ENCODE peak calls at places on chromosomes 6 and 20, in eight cellular contexts. One of them, this sample, is unnamed.

GRCh38 chr20:37518606-37519507 is 2.2 kb upstream of the NNAT start:
- DNase-seq in uterus: no peak
- DNase-seq in IMR-90: no peak
- DNase-seq in HCT116: no peak
- DNase-seq in esophagus squamous epithelium: no peak
- DNase-seq in tibial nerve: no peak
- DNase-seq in A549: no peak
- DNase-seq in lower leg skin: no peak
- DNase-seq in this sample: peak

GRCh38 chr6:85464260-85464644 is 14.4 kb downstream of the NT5E start:
- DNase-seq in HCT116: peak
- DNase-seq in tibial nerve: no peak
- DNase-seq in uterus: peak
- DNase-seq in A549: peak
- DNase-seq in lower leg skin: no peak
- DNase-seq in esophagus squamous epithelium: no peak
- DNase-seq in IMR-90: peak
- DNase-seq in this sample: no peak

GRCh38 chr6:42239736-42240375 is 22.2 kb upstream of the MRPS10 start:
- DNase-seq in esophagus squamous epithelium: no peak
- DNase-seq in HCT116: no peak
- DNase-seq in tibial nerve: no peak
- DNase-seq in IMR-90: peak
- DNase-seq in A549: no peak
- DNase-seq in lower leg skin: no peak
- DNase-seq in uterus: no peak
- DNase-seq in this sample: no peak

GRCh38 chr20:3716195-3716834 is 3.9 kb upstream of the SIGLEC1 start:
- DNase-seq in A549: peak
- DNase-seq in lower leg skin: no peak
- DNase-seq in uterus: no peak
- DNase-seq in HCT116: peak
- DNase-seq in IMR-90: peak
- DNase-seq in esophagus squamous epithelium: no peak
- DNase-seq in tibial nerve: no peak
- DNase-seq in this sample: no peak

GRCh38 chr6:131831392-131831791 is 23.6 kb downstream of the ENPP1 start:
- DNase-seq in IMR-90: peak
- DNase-seq in tibial nerve: no peak
- DNase-seq in uterus: no peak
- DNase-seq in esophagus squamous epithelium: no peak
- DNase-seq in HCT116: no peak
- DNase-seq in lower leg skin: peak
- DNase-seq in A549: no peak
- DNase-seq in this sample: no peak

GRCh38 chr20:59923514-59923913 is 9.9 kb downstream of the SYCP2 start:
- DNase-seq in IMR-90: no peak
- DNase-seq in uterus: no peak
- DNase-seq in tibial nerve: no peak
- DNase-seq in esophagus squamous epithelium: no peak
- DNase-seq in lower leg skin: no peak
- DNase-seq in A549: no peak
- DNase-seq in HCT116: no peak
- DNase-seq in this sample: no peak

GRCh38 chr6:89859744-89860143 is 30.1 kb downstream of the CASP8AP2 start:
- DNase-seq in uterus: no peak
- DNase-seq in lower leg skin: no peak
- DNase-seq in HCT116: no peak
- DNase-seq in IMR-90: no peak
- DNase-seq in tibial nerve: no peak
- DNase-seq in esophagus squamous epithelium: no peak
- DNase-seq in A549: no peak
- DNase-seq in this sample: no peak

GRCh38 chr6:156126535-156126934 is 650.6 kb upstream of the ARID1B start:
- DNase-seq in tibial nerve: no peak
- DNase-seq in IMR-90: no peak
- DNase-seq in A549: no peak
- DNase-seq in lower leg skin: no peak
- DNase-seq in HCT116: no peak
- DNase-seq in esophagus squamous epithelium: no peak
- DNase-seq in uterus: no peak
- DNase-seq in this sample: no peak

GRCh38 chr6:41503841-41504525 is 42.2 kb upstream of the FOXP4 start:
- DNase-seq in tibial nerve: no peak
- DNase-seq in A549: peak
- DNase-seq in esophagus squamous epithelium: no peak
- DNase-seq in lower leg skin: no peak
- DNase-seq in IMR-90: peak
- DNase-seq in uterus: peak
- DNase-seq in HCT116: no peak
- DNase-seq in this sample: peak

GRCh38 chr20:4883051-4883450 is 118.3 kb downstream of the SLC23A2 start:
- DNase-seq in lower leg skin: no peak
- DNase-seq in IMR-90: no peak
- DNase-seq in HCT116: no peak
- DNase-seq in uterus: no peak
- DNase-seq in A549: no peak
- DNase-seq in esophagus squamous epithelium: no peak
- DNase-seq in tibial nerve: no peak
- DNase-seq in this sample: no peak

GRCh38 chr6:21887301-21888185 is 294.0 kb downstream of the SOX4 start:
- DNase-seq in IMR-90: peak
- DNase-seq in tibial nerve: no peak
- DNase-seq in esophagus squamous epithelium: no peak
- DNase-seq in A549: peak
- DNase-seq in uterus: no peak
- DNase-seq in lower leg skin: no peak
- DNase-seq in HCT116: no peak
- DNase-seq in this sample: peak

GRCh38 chr6:1594495-1595200 is 15.1 kb upstream of the FOXC1 start:
- DNase-seq in esophagus squamous epithelium: no peak
- DNase-seq in A549: no peak
- DNase-seq in uterus: no peak
- DNase-seq in HCT116: no peak
- DNase-seq in lower leg skin: no peak
- DNase-seq in tibial nerve: no peak
- DNase-seq in IMR-90: no peak
- DNase-seq in this sample: no peak

GRCh38 chr20:45937765-45938164 is 3.3 kb downstream of the PCIF1 start:
- DNase-seq in uterus: no peak
- DNase-seq in IMR-90: peak
- DNase-seq in HCT116: no peak
- DNase-seq in tibial nerve: no peak
- DNase-seq in lower leg skin: no peak
- DNase-seq in A549: no peak
- DNase-seq in esophagus squamous epithelium: no peak
- DNase-seq in this sample: no peak

GRCh38 chr20:45934046-45934586 is 367 bp upstream of the PCIF1 start:
- DNase-seq in HCT116: peak
- DNase-seq in A549: peak
- DNase-seq in IMR-90: peak
- DNase-seq in tibial nerve: peak
- DNase-seq in esophagus squamous epithelium: no peak
- DNase-seq in uterus: no peak
- DNase-seq in lower leg skin: no peak
- DNase-seq in this sample: peak

GRCh38 chr20:45933231-45934045 is 1.0 kb upstream of the PCIF1 start:
- DNase-seq in HCT116: peak
- DNase-seq in lower leg skin: peak
- DNase-seq in esophagus squamous epithelium: no peak
- DNase-seq in uterus: peak
- DNase-seq in tibial nerve: peak
- DNase-seq in IMR-90: peak
- DNase-seq in A549: peak
- DNase-seq in this sample: peak

GRCh38 chr20:45934587-45935415 is at the start of gene PCIF1:
- DNase-seq in IMR-90: peak
- DNase-seq in lower leg skin: peak
- DNase-seq in A549: peak
- DNase-seq in esophagus squamous epithelium: peak
- DNase-seq in tibial nerve: peak
- DNase-seq in HCT116: peak
- DNase-seq in uterus: peak
- DNase-seq in this sample: peak

GRCh38 chr20:45935416-45936046 is 1.0 kb downstream of the PCIF1 start:
- DNase-seq in lower leg skin: no peak
- DNase-seq in A549: peak
- DNase-seq in IMR-90: peak
- DNase-seq in HCT116: no peak
- DNase-seq in tibial nerve: no peak
- DNase-seq in uterus: no peak
- DNase-seq in esophagus squamous epithelium: no peak
- DNase-seq in this sample: no peak
- TF ChIP-seq POLR2A in lower leg skin: no peak
- TF ChIP-seq POLR2A in A549: no peak
- TF ChIP-seq POLR2A in IMR-90: no peak
- TF ChIP-seq POLR2A in HCT116: no peak
- TF ChIP-seq POLR2A in tibial nerve: no peak
- TF ChIP-seq POLR2A in uterus: no peak
- TF ChIP-seq POLR2A in esophagus squamous epithelium: no peak
- TF ChIP-seq POLR2A in this sample: no peak

DNA sequence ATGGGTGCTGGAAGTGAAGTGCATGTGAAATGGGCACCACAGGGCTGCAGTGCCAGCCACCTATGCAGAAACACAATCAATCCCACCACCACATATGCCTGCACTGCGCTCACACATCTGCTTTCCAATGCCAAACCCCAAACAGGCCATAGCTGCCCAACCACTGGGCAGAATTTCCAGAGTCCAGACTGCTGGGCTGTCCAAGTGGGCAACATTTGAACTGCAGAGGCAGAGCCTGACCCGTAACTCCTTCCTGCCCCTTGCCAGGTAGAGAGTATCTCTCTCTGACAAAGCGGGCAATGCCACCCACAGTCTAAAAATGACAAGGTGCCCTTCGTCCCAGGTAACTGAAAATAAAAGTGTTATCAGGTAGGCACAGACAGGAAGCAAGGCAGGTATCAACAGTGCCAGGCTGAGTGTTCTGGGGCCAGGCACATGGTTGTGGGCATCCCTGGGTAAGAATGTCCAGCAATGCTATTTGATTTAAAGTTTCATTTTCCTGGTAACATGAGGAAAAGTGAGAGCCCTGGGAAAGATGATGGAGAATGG is 79.5 kb downstream of the FOXA2 start:
- DNase-seq in esophagus squamous epithelium: no peak
- DNase-seq in uterus: no peak
- DNase-seq in HCT116: no peak
- DNase-seq in IMR-90: no peak
- DNase-seq in tibial nerve: no peak
- DNase-seq in lower leg skin: no peak
- DNase-seq in A549: no peak
- DNase-seq in this sample: no peak
- TF ChIP-seq CTCF in esophagus squamous epithelium: no peak
- TF ChIP-seq CTCF in uterus: no peak
- TF ChIP-seq CTCF in HCT116: no peak
- TF ChIP-seq CTCF in IMR-90: no peak
- TF ChIP-seq CTCF in tibial nerve: no peak
- TF ChIP-seq CTCF in lower leg skin: no peak
- TF ChIP-seq CTCF in A549: no peak
- TF ChIP-seq CTCF in this sample: no peak

GRCh38 chr6:161890959-161891358 is 617.1 kb upstream of the AGPAT4 start:
- DNase-seq in IMR-90: no peak
- DNase-seq in HCT116: no peak
- DNase-seq in lower leg skin: no peak
- DNase-seq in tibial nerve: no peak
- DNase-seq in A549: no peak
- DNase-seq in esophagus squamous epithelium: no peak
- DNase-seq in uterus: no peak
- DNase-seq in this sample: no peak
- H3K4me3 ChIP-seq in IMR-90: no peak
- H3K4me3 ChIP-seq in HCT116: no peak
- H3K4me3 ChIP-seq in lower leg skin: no peak
- H3K4me3 ChIP-seq in tibial nerve: no peak
- H3K4me3 ChIP-seq in A549: no peak
- H3K4me3 ChIP-seq in esophagus squamous epithelium: no peak
- H3K4me3 ChIP-seq in uterus: no peak
- H3K4me3 ChIP-seq in this sample: no peak

GRCh38 chr6:36109092-36109491 is 21.2 kb upstream of the MAPK13 start:
- DNase-seq in A549: no peak
- DNase-seq in IMR-90: no peak
- DNase-seq in HCT116: no peak
- DNase-seq in uterus: no peak
- DNase-seq in lower leg skin: no peak
- DNase-seq in esophagus squamous epithelium: no peak
- DNase-seq in tibial nerve: no peak
- DNase-seq in this sample: no peak
- TF ChIP-seq POLR2A in A549: no peak
- TF ChIP-seq POLR2A in IMR-90: no peak
- TF ChIP-seq POLR2A in HCT116: no peak
- TF ChIP-seq POLR2A in uterus: no peak
- TF ChIP-seq POLR2A in lower leg skin: no peak
- TF ChIP-seq POLR2A in esophagus squamous epithelium: no peak
- TF ChIP-seq POLR2A in tibial nerve: no peak
- TF ChIP-seq POLR2A in this sample: no peak